ENCODE peak calls at places on chromosomes 6 and 20, in ten cellular contexts. F, W, Z, K, T, M, B, H, P and D are unnamed samples. For H3K36me3, the result is how much of the 10 kb centered on the place peaks cover.

GRCh38 chr6:343960-344815 is 47.4 kb upstream of the IRF4 start:
- DNase-seq in F (no peak), W (no peak), Z (no peak), K (no peak), T (no peak), M (no peak), B (no peak), H (peak), P (no peak), D (no peak)

GRCh38 chr6:163757506-163757905 is 343.0 kb downstream of the QKI start:
- DNase-seq in F (no peak), W (no peak), Z (no peak), K (no peak), T (no peak), M (no peak), B (no peak), H (no peak), P (no peak), D (no peak)

GRCh38 chr6:140987364-140988135 is 1145.2 kb upstream of the GJE1 start:
- DNase-seq in F (no peak), W (no peak), Z (no peak), K (no peak), T (no peak), M (no peak), B (no peak), H (no peak), P (no peak), D (no peak)

GRCh38 chr6:113018351-113019151 is 671.4 kb downstream of the RFPL4B start:
- DNase-seq in F (no peak), W (peak), Z (peak), K (no peak), T (no peak), M (peak), B (no peak), H (no peak), P (peak), D (no peak)

GRCh38 chr6:63636516-63636968 is 940 bp downstream of the PHF3 start:
- DNase-seq in F (peak), W (peak), Z (no peak), K (peak), T (peak), M (peak), B (peak), H (peak), P (peak), D (no peak)

GRCh38 chr20:46802696-46803445 is 91.8 kb upstream of the EYA2 start:
- DNase-seq in F (no peak), W (no peak), Z (no peak), K (no peak), T (no peak), M (no peak), B (no peak), H (no peak), P (no peak), D (no peak)

GRCh38 chr6:83592770-83593394 is 80.5 kb downstream of the PRSS35 start:
- DNase-seq in F (no peak), W (no peak), Z (no peak), K (peak), T (peak), M (peak), B (no peak), H (no peak), P (peak), D (no peak)

GRCh38 chr6:149939909-149940672 is 1.7 kb upstream of the ULBP2 start:
- DNase-seq in F (no peak), W (no peak), Z (no peak), K (no peak), T (no peak), M (no peak), B (peak), H (no peak), P (no peak), D (no peak)

GRCh38 chr6:125927761-125928160 is 28.8 kb upstream of the HINT3 start:
- DNase-seq in F (no peak), W (no peak), Z (no peak), K (no peak), T (no peak), M (no peak), B (no peak), H (peak), P (no peak), D (no peak)

GRCh38 chr6:150229775-150230561 is 87.1 kb downstream of the PPP1R14C start:
- DNase-seq in F (no peak), W (no peak), Z (no peak), K (no peak), T (no peak), M (no peak), B (no peak), H (no peak), P (no peak), D (no peak)

GRCh38 chr20:21118138-21118537 is 7.7 kb upstream of the KIZ start:
- DNase-seq in F (no peak), W (no peak), Z (no peak), K (no peak), T (no peak), M (no peak), B (no peak), H (no peak), P (no peak), D (no peak)

GRCh38 chr20:50146732-50147662 is 6.5 kb downstream of the PEDS1 start:
- DNase-seq in F (no peak), W (no peak), Z (no peak), K (peak), T (no peak), M (no peak), B (peak), H (peak), P (peak), D (no peak)

GRCh38 chr6:131920656-131921055 is 30.5 kb downstream of the CCN2 start:
- DNase-seq in F (no peak), W (no peak), Z (no peak), K (no peak), T (no peak), M (no peak), B (no peak), H (no peak), P (no peak), D (no peak)
- H3K36me3 ChIP-seq in F (under half), W (under half), Z (under half), K (under half), T (under half), M (under half), B (under half), H (under half), P (under half), D (under half)

DNA sequence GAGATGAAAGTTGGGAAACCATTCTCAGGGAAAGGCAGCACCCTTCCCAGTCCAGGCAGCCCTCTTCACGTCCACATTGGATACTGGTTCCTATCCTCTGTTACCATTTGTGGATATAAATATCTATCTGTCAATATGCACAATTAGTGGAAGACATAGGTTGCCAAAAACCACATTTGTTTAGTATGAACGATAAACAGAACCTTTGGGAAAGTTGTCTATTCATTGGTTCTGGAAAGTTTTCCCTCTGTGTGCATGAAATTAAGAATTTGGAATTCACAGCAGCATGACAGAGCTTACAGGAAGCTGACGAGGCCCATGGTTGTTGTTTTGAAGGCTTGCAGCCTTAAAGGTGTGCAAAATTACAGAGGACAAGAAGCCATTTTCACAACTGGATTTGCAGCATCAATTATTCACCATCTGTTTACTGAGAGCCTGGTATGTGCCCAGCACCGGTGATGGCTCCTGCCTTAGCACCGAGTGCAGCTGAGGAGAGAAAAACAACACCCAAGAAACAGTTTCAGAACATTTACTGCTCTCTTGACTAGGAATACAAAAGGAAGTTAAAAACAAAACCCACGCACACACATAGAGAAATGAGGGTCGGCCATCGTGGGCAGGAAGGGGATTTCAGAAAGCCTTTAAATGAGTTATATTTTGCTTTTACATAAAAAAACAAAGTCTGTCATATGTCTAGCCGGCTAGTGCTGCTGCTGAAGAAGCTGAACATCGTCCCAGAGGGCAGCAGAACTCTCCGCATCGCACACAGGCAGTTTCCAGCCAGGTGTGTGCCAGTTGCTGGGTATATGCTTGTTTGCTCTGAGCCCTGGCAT is 319.6 kb downstream of the FARS2 start:
- DNase-seq in F (no peak), W (no peak), Z (no peak), K (no peak), T (no peak), M (no peak), B (peak), H (no peak), P (no peak), D (no peak)
- H3K4me3 ChIP-seq in F (no peak), W (no peak), Z (no peak), K (no peak), T (no peak), M (no peak), B (no peak), H (no peak), P (no peak), D (no peak)

DNA sequence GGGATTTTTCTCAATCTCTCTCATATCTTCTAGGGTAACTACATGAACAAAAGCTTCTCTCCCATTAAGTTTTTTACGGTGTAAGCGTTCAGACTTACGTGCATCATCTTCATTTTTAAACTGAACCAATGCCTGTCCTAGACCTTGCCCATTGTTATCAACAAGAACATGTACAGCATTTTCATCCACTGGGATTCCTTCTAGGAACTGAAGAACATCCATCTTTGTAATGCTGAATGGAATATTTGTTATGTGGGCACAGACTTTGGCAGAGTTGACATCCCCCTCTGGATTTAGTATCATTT is 11.3 kb downstream of the CPNE1 start:
- DNase-seq in F (no peak), W (no peak), Z (no peak), K (no peak), T (no peak), M (no peak), B (no peak), H (no peak), P (no peak), D (no peak)
- H3K36me3 ChIP-seq in F (under half), W (under half), Z (under half), K (under half), T (under half), M (under half), B (under half), H (half or more), P (under half), D (under half)

GRCh38 chr6:146543211-146543939 is at the start of gene RAB32:
- DNase-seq in F (peak), W (peak), Z (peak), K (peak), T (peak), M (peak), B (no peak), H (peak), P (peak), D (peak)
- H3K4me3 ChIP-seq in F (peak), W (peak), Z (peak), K (peak), T (peak), M (peak), B (no peak), H (peak), P (peak), D (peak)

DNA sequence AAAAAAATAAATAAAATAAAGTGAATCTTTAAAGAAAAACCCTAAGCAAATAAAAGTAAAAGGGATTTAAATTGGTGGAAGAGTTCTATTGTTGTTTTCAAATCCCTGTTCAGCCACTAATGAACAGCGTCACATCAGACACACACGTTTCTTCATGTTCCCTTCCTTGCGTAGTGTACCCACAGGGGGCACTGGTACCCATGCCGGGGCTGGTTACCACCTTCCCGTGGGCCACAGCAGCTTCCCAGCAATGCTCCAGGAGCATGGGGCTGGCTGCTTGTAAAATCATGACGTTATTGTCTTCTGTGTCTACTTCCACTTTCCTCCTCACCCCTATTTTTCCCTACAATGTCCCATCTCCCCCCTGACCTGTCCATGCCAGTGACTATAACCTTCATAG is 988.7 kb downstream of the KIF16B start:
- DNase-seq in F (no peak), W (no peak), Z (no peak), K (no peak), T (no peak), M (no peak), B (no peak), H (no peak), P (no peak), D (no peak)
- H3K36me3 ChIP-seq in F (under half), W (under half), Z (under half), K (under half), T (under half), M (under half), B (under half), H (under half), P (under half), D (under half)

DNA sequence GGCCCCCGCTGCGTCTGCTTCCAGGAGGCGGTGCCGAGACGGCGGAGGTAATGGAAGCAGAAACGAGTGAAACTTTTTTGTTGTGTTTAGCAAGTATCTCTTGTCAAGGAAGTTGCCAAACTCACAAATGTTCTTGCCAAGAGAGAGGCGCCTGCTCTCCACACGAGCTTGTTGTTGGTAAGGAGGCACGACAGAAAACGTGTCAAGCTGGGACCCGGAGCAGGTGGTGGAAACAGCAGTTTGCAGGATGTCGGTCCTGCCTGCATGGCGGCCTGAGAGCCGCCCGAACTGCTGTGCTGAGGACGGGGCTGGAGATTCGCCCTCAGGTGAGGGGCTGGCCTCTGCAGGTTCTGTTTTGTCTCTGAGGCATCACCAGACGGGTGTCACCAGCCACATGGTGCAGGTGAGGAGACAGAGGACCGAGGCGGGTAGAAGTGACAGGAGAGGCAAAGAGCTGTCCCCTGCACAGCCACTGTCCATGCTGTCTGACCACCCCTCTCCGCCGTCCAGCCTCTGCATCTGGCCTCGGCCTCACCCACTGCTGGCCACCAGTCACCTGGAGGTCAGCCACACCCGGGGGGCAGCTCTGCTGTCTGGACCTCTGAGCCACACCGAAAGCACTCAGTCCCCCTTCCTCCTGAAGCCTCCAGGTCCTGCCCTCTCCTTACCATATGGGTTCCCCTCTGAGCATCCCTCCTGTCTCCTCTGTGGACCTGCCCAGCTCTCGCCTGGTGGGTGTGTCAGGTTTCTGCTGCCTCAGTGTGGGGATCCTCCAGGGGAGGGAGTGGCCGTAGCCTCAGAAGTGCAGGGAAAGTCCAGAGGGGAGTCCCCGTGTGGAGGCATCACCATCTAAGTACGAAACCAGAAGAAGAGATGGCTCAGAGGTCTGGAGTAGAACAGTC is 261.5 kb downstream of the TAF4 start:
- DNase-seq in F (no peak), W (no peak), Z (no peak), K (peak), T (no peak), M (no peak), B (no peak), H (peak), P (no peak), D (no peak)
- H3K4me3 ChIP-seq in F (no peak), W (no peak), Z (no peak), K (no peak), T (no peak), M (no peak), B (no peak), H (no peak), P (peak), D (peak)

DNA sequence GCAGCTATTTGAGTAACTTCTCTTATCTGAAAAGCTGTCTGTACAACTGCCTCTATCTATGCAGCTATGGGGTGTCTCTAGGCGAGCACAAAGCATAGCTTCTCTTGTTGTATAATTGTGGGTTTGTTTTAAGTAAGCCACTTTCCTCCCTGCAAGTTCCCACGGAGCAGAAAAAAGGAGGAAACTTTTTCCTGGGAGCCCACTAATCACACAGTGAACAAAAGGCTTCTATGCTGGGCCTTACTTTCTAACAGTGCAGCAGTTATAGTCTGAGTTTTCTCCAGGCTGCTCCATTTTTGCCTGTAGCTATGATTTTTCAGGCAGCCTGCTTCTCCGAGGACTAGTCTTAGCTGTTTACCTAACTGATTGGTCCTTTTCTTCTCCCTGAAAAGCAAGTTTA is 84.1 kb downstream of the OPRM1 start:
- DNase-seq in F (no peak), W (no peak), Z (no peak), K (peak), T (no peak), M (no peak), B (no peak), H (no peak), P (no peak), D (no peak)
- H3K36me3 ChIP-seq in F (under half), W (under half), Z (under half), K (under half), T (under half), M (under half), B (under half), H (under half), P (under half), D (under half)